ENCODE peak calls at places on chromosomes 5 and 9, in six cellular contexts. X, U, S, Q, N and R are unnamed samples. For H3K9me3, the result is how much of the 10 kb centered on the place peaks cover.

GRCh38 chr9:81906656-81907055 is 21.6 kb upstream of the SPATA31D4 start:
- DNase-seq in N (peak), X (no peak), Q (no peak), S (peak), U (no peak), R (no peak)

GRCh38 chr5:57317341-57317740 is 143.5 kb downstream of the GPBP1 start:
- DNase-seq in X (no peak), U (no peak), S (no peak), Q (no peak), N (no peak), R (no peak)

GRCh38 chr5:139565411-139566305 is 4.5 kb downstream of the UBE2D2 start:
- DNase-seq in X (no peak), N (no peak), S (peak), U (no peak), Q (peak), R (no peak)

GRCh38 chr5:24110019-24110615 is 534.7 kb downstream of the CDH10 start:
- DNase-seq in S (no peak), Q (no peak), N (peak), U (no peak), X (no peak), R (no peak)

GRCh38 chr5:21792736-21793135 is 1060.4 kb downstream of the CDH12 start:
- DNase-seq in S (peak), N (peak), U (no peak), Q (no peak), X (no peak), R (no peak)

GRCh38 chr9:107029146-107029545 is 166.2 kb downstream of the ZNF462 start:
- DNase-seq in U (no peak), N (no peak), S (no peak), Q (no peak), X (no peak), R (no peak)

GRCh38 chr9:101455656-101456235 is 20.2 kb upstream of the ALDOB start:
- DNase-seq in Q (no peak), S (peak), U (no peak), X (no peak), N (no peak), R (no peak)

GRCh38 chr5:79938468-79938867 is 52.6 kb downstream of the MTX3 start:
- DNase-seq in N (no peak), S (no peak), X (no peak), Q (no peak), U (no peak), R (no peak)

GRCh38 chr9:389159-389558 is 174.5 kb downstream of the DOCK8 start:
- DNase-seq in X (no peak), N (no peak), S (no peak), Q (no peak), U (no peak), R (no peak)

DNA sequence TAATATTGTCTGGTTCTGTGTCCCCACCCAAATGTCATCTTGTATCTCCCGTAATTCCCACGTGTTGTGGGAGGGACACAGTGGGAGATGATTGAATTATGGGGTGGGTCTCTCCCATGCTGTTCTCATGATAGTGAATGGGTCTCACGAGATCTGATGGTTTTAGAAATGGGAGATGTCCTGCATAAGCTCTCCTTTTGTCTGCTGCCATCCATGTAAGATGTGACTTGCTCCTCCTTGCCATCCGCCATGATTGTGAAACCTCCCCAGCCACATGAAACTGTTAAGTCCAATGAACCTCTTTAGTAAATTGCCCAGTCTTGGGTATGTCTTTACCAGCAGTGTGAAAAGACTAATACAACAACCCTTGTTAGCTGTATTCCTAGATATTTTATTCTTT is 44.5 kb downstream of the GIN1 start:
- DNase-seq in U (no peak), Q (no peak), X (no peak), S (no peak), N (no peak), R (no peak)
- H3K9me3 ChIP-seq in U (half or more), Q (half or more), X (under half), S (under half), N (under half), R (under half)

DNA sequence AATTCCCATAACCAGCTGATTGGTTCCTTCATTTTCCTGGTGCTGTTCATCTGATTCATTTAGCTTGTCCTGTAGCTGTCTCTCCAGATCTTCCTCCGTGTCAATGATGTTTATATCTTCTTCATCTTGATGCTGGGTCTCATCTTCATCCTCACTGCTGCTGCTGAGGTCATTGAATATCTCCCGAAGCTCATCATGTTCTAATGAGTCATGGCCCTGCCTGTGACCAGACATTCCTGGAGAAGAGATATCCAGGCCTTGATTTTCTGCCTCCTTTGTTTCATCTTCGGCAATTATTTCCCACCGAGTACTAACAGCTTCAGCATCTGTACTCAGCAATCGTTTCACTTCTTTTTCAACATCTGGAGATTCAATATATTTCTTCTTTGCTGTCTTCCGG is 1.4 kb downstream of the TAF7 start:
- DNase-seq in X (no peak), N (no peak), U (no peak), S (no peak), Q (no peak), R (no peak)
- H3K9me3 ChIP-seq in X (half or more), N (under half), U (half or more), S (under half), Q (half or more), R (half or more)

GRCh38 chr9:91930475-91930874 is 19.6 kb downstream of the ROR2 start:
- DNase-seq in S (peak), X (no peak), N (no peak), Q (no peak), U (no peak), R (no peak)
- H3K9me3 ChIP-seq in S (under half), X (under half), N (under half), Q (under half), U (under half), R (under half)

DNA sequence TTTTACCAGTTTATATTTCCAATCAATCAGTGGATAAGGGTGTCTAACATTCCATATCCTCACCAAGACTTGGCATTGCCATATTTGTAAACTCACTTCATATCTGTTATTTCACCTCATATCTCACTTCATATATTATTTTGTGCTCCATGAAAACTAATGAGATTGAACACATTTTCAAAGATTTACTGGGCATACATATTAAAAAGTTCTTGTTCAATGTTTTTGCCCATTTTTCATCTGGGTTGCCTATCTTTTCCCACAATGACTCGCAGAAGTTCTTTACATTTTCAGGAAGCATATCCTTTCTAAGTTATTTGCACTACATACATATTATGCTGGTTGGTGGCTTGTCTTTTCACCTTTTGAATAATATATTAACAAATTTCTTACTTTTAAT is 15.3 kb downstream of the ZNF510 start:
- DNase-seq in Q (no peak), S (no peak), N (no peak), X (no peak), U (no peak), R (no peak)
- H3K9me3 ChIP-seq in Q (half or more), S (half or more), N (half or more), X (half or more), U (half or more), R (half or more)

GRCh38 chr5:158207733-158208132 is 348.8 kb upstream of the CLINT1 start:
- DNase-seq in S (no peak), N (no peak), Q (no peak), U (no peak), X (no peak), R (no peak)
- H3K9me3 ChIP-seq in S (under half), N (under half), Q (under half), U (under half), X (under half), R (under half)

GRCh38 chr9:100281069-100281468 is 71.7 kb downstream of the TEX10 start:
- DNase-seq in X (no peak), U (no peak), N (no peak), Q (no peak), S (no peak), R (no peak)

GRCh38 chr9:100282388-100282719 is 70.4 kb downstream of the TEX10 start:
- DNase-seq in Q (no peak), X (no peak), N (no peak), S (no peak), U (no peak), R (no peak)

GRCh38 chr9:100281676-100282387 is 70.9 kb downstream of the TEX10 start:
- DNase-seq in U (no peak), S (no peak), Q (no peak), X (no peak), N (no peak), R (no peak)

DNA sequence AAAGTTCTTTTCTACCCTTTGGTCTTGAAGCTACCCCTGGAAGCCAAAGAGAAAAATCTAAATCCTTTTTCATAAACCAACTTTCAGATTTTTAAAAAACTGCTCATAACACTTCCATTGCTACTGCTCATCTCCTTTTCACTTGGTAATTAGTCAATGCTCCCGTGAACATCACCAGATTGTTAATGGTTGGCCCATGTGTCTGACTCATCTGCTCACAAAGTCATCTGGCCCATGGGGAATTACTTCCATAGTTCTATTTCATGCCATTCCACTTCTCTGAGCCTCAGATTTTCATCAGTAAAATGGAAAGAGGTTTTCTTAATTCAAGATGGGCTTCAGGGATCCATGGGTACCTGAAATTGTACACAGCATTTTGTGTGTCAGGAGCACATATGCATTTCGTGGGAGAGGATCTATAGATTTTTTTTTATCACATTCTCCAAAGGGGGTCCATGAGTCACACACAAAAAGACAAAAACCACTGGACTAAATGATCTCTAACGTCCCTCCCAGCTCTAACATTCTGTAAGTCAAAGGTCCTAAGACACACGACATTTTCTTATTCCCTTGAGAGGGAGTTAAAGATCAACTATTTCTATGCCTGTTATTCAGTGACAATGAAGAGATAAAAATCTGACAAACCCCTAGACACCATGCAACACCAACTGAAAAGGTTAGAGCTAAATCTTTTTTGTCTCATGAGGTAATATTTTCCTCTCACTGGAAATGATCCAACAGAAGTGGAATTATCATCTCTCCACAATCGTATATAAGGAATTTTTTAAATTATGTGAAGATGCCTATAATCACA is 75.4 kb downstream of the TEX10 start:
- DNase-seq in N (no peak), S (peak), U (no peak), X (no peak), Q (no peak), R (no peak)
- H3K9me3 ChIP-seq in N (under half), S (under half), U (under half), X (under half), Q (under half), R (under half)